ENCODE peak calls at places on chromosomes 4 and X, in six cellular contexts. U is heart left ventricle; D is HFF-Myc; O is activated T-cell treated with anti-CD3 and anti-CD28 coated beads, Interleukin-2, amount 50 U/mL, for 72 hours; W is activated T-helper 1 cell treated with anti-CD3 and anti-CD28 coated beads, Interleukin-12 subunit alpha, Interleukin-12 subunit beta, Interleukin-2, Interleukin-4 antibody, amounts not matched to agents 30 ng/mL and 10 ng/mL and 1 ng/mL, durations not matched to agents 14 hours and 24 hours and 36 hours; P is hypothalamus. J is an unnamed sample.

GRCh38 chr4:153541426-153542096 is 75.4 kb downstream of the TMEM131L start:
- DNase-seq in U (no peak), W (peak), O (peak), P (no peak), D (peak), J (no peak)

GRCh38 chr4:139419388-139419914 is 34.5 kb upstream of the RAB33B start:
- DNase-seq in O (peak), U (peak), D (peak), P (peak), W (peak), J (no peak)

GRCh38 chr4:7063362-7063761 is 4.5 kb downstream of the GRPEL1 start:
- DNase-seq in W (no peak), P (no peak), D (no peak), O (no peak), U (no peak), J (no peak)

GRCh38 chr4:20041838-20042237 is 209.9 kb upstream of the SLIT2 start:
- DNase-seq in U (no peak), W (no peak), O (no peak), D (no peak), P (no peak), J (no peak)

GRCh38 chr4:139476363-139476762 is 22.4 kb downstream of the RAB33B start:
- DNase-seq in O (no peak), P (no peak), W (no peak), D (no peak), U (no peak), J (no peak)

GRCh38 chr4:65865489-65865888 is 195.2 kb upstream of the EPHA5 start:
- DNase-seq in W (no peak), D (no peak), O (no peak), P (no peak), U (no peak), J (no peak)

GRCh38 chr4:153764611-153765368 is 5.0 kb upstream of the RNF175 start:
- DNase-seq in P (no peak), O (no peak), U (no peak), D (peak), W (no peak), J (no peak)

GRCh38 chr4:74671074-74671698 is 123.1 kb downstream of the BTC start:
- DNase-seq in O (peak), P (no peak), D (peak), W (no peak), U (no peak), J (peak)

GRCh38 chrX:107840971-107841370 is 15.3 kb downstream of the MID2 start:
- DNase-seq in D (no peak), W (no peak), U (no peak), P (no peak), O (no peak), J (no peak)

GRCh38 chrX:17923546-17923945 is 62.4 kb upstream of the RAI2 start:
- DNase-seq in U (no peak), P (no peak), D (no peak), W (no peak), O (peak), J (no peak)

GRCh38 chrX:72685018-72685417 is 29.1 kb downstream of the PHKA1 start:
- DNase-seq in D (no peak), O (no peak), P (no peak), W (no peak), U (no peak), J (no peak)

GRCh38 chr4:12633058-12633651 is 851.0 kb downstream of the RAB28 start:
- DNase-seq in O (peak), U (peak), D (peak), P (peak), W (peak), J (peak)

GRCh38 chr4:47930971-47931804 is 16.8 kb upstream of the NFXL1 start:
- DNase-seq in O (no peak), W (no peak), U (no peak), D (no peak), P (no peak), J (no peak)

GRCh38 chr4:75908555-75908954 is 6.3 kb upstream of the PPEF2 start:
- DNase-seq in D (no peak), U (no peak), P (no peak), O (no peak), W (no peak), J (no peak)

GRCh38 chrX:124263743-124264142 is 68.7 kb upstream of the TEX13D start:
- DNase-seq in D (no peak), U (no peak), O (no peak), W (no peak), P (no peak), J (no peak)

GRCh38 chrX:23844502-23845138 is 61.6 kb downstream of the SAT1 start:
- DNase-seq in W (no peak), D (no peak), P (no peak), U (no peak), O (no peak), J (no peak)

GRCh38 chr4:104989363-104989762 is 157.3 kb upstream of the TET2 start:
- DNase-seq in W (no peak), D (no peak), P (no peak), O (no peak), U (no peak), J (no peak)

GRCh38 chrX:16511776-16512400 is 138.1 kb upstream of the S100G start:
- DNase-seq in D (peak), W (no peak), U (no peak), P (no peak), O (no peak), J (no peak)

GRCh38 chr4:89285735-89286134 is 21.9 kb downstream of the GPRIN3 start:
- DNase-seq in O (no peak), P (no peak), D (no peak), W (no peak), U (no peak), J (no peak)

GRCh38 chrX:46929439-46930018 is 17.3 kb downstream of the JADE3 start:
- DNase-seq in U (no peak), P (no peak), O (no peak), W (no peak), D (no peak), J (no peak)

GRCh38 chr4:183618681-183619080 is 40.3 kb downstream of the RWDD4 start:
- DNase-seq in W (no peak), U (no peak), O (no peak), P (no peak), D (no peak), J (no peak)

GRCh38 chr4:95095352-95095974 is 337.7 kb downstream of the BMPR1B start:
- DNase-seq in W (no peak), U (no peak), D (no peak), P (no peak), O (no peak), J (no peak)

GRCh38 chrX:40291553-40291952 is 193.8 kb upstream of the BCOR start:
- DNase-seq in W (no peak), P (no peak), D (no peak), O (no peak), U (no peak), J (no peak)

GRCh38 chr4:1554876-1555265 is 129.2 kb downstream of the FAM53A start:
- DNase-seq in W (no peak), O (no peak), P (no peak), D (no peak), U (no peak), J (no peak)

GRCh38 chrX:25878806-25879205 is 259.3 kb upstream of the MAGEB18 start:
- DNase-seq in U (no peak), P (no peak), D (no peak), O (no peak), W (no peak), J (no peak)

GRCh38 chr4:2252530-2252924 is 9.4 kb downstream of the MXD4 start:
- DNase-seq in P (no peak), O (no peak), U (no peak), W (peak), D (no peak), J (no peak)

GRCh38 chrX:111319451-111319850 is 49.2 kb upstream of the CAPN6 start:
- DNase-seq in U (no peak), W (no peak), O (no peak), D (no peak), P (no peak), J (no peak)

GRCh38 chrX:136076942-136077341 is 70.4 kb upstream of the FHL1 start:
- DNase-seq in U (no peak), W (no peak), O (no peak), P (no peak), D (no peak), J (no peak)

GRCh38 chrX:19554786-19555185 is 39.5 kb upstream of the MAP3K15 start:
- DNase-seq in P (no peak), D (no peak), W (no peak), U (no peak), O (peak), J (no peak)

GRCh38 chrX:104193485-104193884 is 27.2 kb downstream of the FAM199X start:
- DNase-seq in O (no peak), D (no peak), P (no peak), U (no peak), W (no peak), J (no peak)

GRCh38 chrX:10486373-10486772 is 134.0 kb downstream of the MID1 start:
- DNase-seq in W (no peak), O (no peak), U (no peak), D (no peak), P (no peak), J (no peak)

GRCh38 chrX:3176439-3176820 is 135.2 kb downstream of the ARSF start:
- DNase-seq in P (no peak), O (no peak), U (no peak), D (no peak), W (no peak), J (no peak)

GRCh38 chrX:97065973-97066372 is 182.3 kb downstream of the RPA4 start:
- DNase-seq in U (no peak), O (no peak), W (no peak), P (no peak), D (no peak), J (no peak)

GRCh38 chr4:110953191-110953590 is 330.3 kb upstream of the PITX2 start:
- DNase-seq in P (no peak), D (no peak), U (no peak), W (no peak), O (no peak), J (no peak)

GRCh38 chr4:3419836-3420605 is 21.7 kb upstream of the HGFAC start:
- DNase-seq in D (no peak), O (no peak), P (no peak), W (no peak), U (no peak), J (no peak)

GRCh38 chr4:72817012-72817411 is 248.0 kb upstream of the ADAMTS3 start:
- DNase-seq in D (no peak), U (no peak), O (no peak), P (no peak), W (no peak), J (no peak)